ENCODE peak calls at places on chromosomes 3 and 15, in five cellular contexts. J is activated CD4-positive, alpha-beta T cell treated with anti-CD3 and anti-CD28 coated beads, Interleukin-2, amount 50 U/mL, for 1 hour; Q is GM12864; M is frontal cortex; I is T47D. G is an unnamed sample.

GRCh38 chr3:124636101-124636862 is 94.0 kb upstream of the UMPS start:
- DNase-seq in J (no peak), Q (no peak), M (no peak), I (no peak), G (no peak)

GRCh38 chr3:40523781-40524180 is 979 bp upstream of the ZNF621 start:
- DNase-seq in J (no peak), Q (no peak), M (no peak), I (no peak), G (no peak)

GRCh38 chr3:29465836-29466235 is 185.0 kb downstream of the RBMS3 start:
- DNase-seq in J (no peak), Q (no peak), M (no peak), I (no peak), G (no peak)

GRCh38 chr15:98898122-98898521 is 109.5 kb downstream of the PGPEP1L start:
- DNase-seq in J (no peak), Q (no peak), M (no peak), I (no peak), G (no peak)

GRCh38 chr15:87741350-87741749 is 515.2 kb downstream of the NTRK3 start:
- DNase-seq in J (no peak), Q (no peak), M (no peak), I (no peak), G (no peak)

GRCh38 chr15:66995257-66995656 is 70.1 kb upstream of the SMAD3 start:
- DNase-seq in J (no peak), Q (no peak), M (no peak), I (no peak), G (no peak)

GRCh38 chr15:38193496-38193895 is 59.1 kb upstream of the SPRED1 start:
- DNase-seq in J (no peak), Q (no peak), M (no peak), I (no peak), G (no peak)

GRCh38 chr3:14410501-14411165 is 8.2 kb downstream of the SLC6A6 start:
- DNase-seq in J (no peak), Q (no peak), M (no peak), I (peak; percentile 77), G (peak; percentile 78)

GRCh38 chr3:161781381-161781780 is 284.8 kb downstream of the OTOL1 start:
- DNase-seq in J (no peak), Q (no peak), M (no peak), I (no peak), G (no peak)

GRCh38 chr3:10770981-10771380 is 45.0 kb upstream of the SLC6A11 start:
- DNase-seq in J (no peak), Q (no peak), M (no peak), I (no peak), G (no peak)

GRCh38 chr3:71846189-71846588 is 61.2 kb upstream of the PROK2 start:
- DNase-seq in J (no peak), Q (no peak), M (no peak), I (no peak), G (no peak)

GRCh38 chr15:82763361-82764142 is 42.3 kb downstream of the FSD2 start:
- DNase-seq in J (no peak), Q (no peak), M (no peak), I (no peak), G (no peak)

GRCh38 chr3:15291589-15292541 is 40.5 kb downstream of the SH3BP5 start:
- DNase-seq in J (peak; percentile 56), Q (peak; percentile 79), M (no peak), I (no peak), G (no peak)

GRCh38 chr3:87997298-87997697 is 61.5 kb downstream of the CGGBP1 start:
- DNase-seq in J (peak; percentile 8), Q (no peak), M (no peak), I (no peak), G (no peak)

GRCh38 chr3:40930131-40930538 is 269.2 kb upstream of the CTNNB1 start:
- DNase-seq in J (no peak), Q (no peak), M (no peak), I (no peak), G (no peak)

GRCh38 chr3:58005662-58006061 is 2.6 kb upstream of the FLNB start:
- DNase-seq in J (no peak), Q (no peak), M (no peak), I (no peak), G (no peak)

GRCh38 chr3:113499081-113499480 is 15.9 kb downstream of the SPICE1 start:
- DNase-seq in J (no peak), Q (no peak), M (no peak), I (no peak), G (no peak)

GRCh38 chr3:53045784-53046170 is at the start of gene SFMBT1:
- DNase-seq in J (peak; percentile 74), Q (no peak), M (peak; percentile 88), I (peak; percentile 71), G (no peak)

GRCh38 chr3:188978772-188979171 is 193.0 kb upstream of the TPRG1 start:
- DNase-seq in J (no peak), Q (no peak), M (no peak), I (peak; percentile 70), G (no peak)

GRCh38 chr15:52020253-52021085 is 1.4 kb downstream of the MAPK6 start:
- DNase-seq in J (no peak), Q (no peak), M (no peak), I (no peak), G (no peak)

GRCh38 chr3:49701388-49702077 is 12.2 kb downstream of the RNF123 start:
- DNase-seq in J (no peak), Q (no peak), M (no peak), I (peak; percentile 15), G (no peak)